ENCODE peak calls at places on chromosomes 6 and 20, in ten cellular contexts. R is heart left ventricle, Y is NB4, I is A549, Q is gastrocnemius medialis, F is prostate gland, W is right lobe of liver, U is stomach, E is body of pancreas, G is GM12878. M is an unnamed sample.
A peak's percentile ranks its signal among the peaks of the same experiment; 100 is the strongest.

GRCh38 chr20:47319517-47320252 is 36.8 kb downstream of the ZMYND8 start:
- DNase-seq in W (no peak), F (peak; percentile 95), U (peak; percentile 93), E (peak; percentile 85), Q (no peak), R (peak; percentile 35), I (no peak), Y (peak; percentile 44), G (no peak), M (peak; percentile 91)

GRCh38 chr6:56382416-56382940 is 135.1 kb upstream of the COL21A1 start:
- DNase-seq in G (no peak), Y (no peak), W (no peak), F (no peak), U (no peak), R (no peak), I (no peak), Q (no peak), E (no peak), M (no peak)

GRCh38 chr6:7785243-7785941 is 59.5 kb downstream of the BMP6 start:
- DNase-seq in Y (no peak), E (no peak), W (no peak), I (no peak), F (no peak), G (no peak), R (no peak), Q (no peak), U (no peak), M (no peak)

GRCh38 chr6:159691133-159691962 is 1.7 kb downstream of the SOD2 start:
- DNase-seq in R (no peak), G (peak; percentile 47), U (no peak), W (no peak), I (peak; percentile 84), F (peak; percentile 48), Q (no peak), Y (peak; percentile 87), E (peak; percentile 71), M (peak; percentile 61)

GRCh38 chr6:166862287-166862977 is 93.9 kb downstream of the RNASET2 start:
- DNase-seq in I (no peak), F (peak; percentile 21), R (peak; percentile 39), E (no peak), G (no peak), Q (no peak), U (peak; percentile 44), Y (no peak), W (no peak), M (no peak)

GRCh38 chr20:46631212-46631869 is 19.9 kb downstream of the SLC13A3 start:
- DNase-seq in F (no peak), Y (peak; percentile 97), U (peak; percentile 38), Q (no peak), G (no peak), W (no peak), I (peak; percentile 17), E (peak; percentile 61), R (no peak), M (peak; percentile 17)

GRCh38 chr20:41631826-41632225 is 13.6 kb upstream of the CHD6 start:
- DNase-seq in G (no peak), W (no peak), U (no peak), R (peak; percentile 83), Y (no peak), E (peak; percentile 41), I (no peak), F (no peak), Q (peak; percentile 69), M (no peak)

GRCh38 chr20:10978713-10979112 is 304.9 kb upstream of the JAG1 start:
- DNase-seq in I (no peak), G (no peak), E (no peak), Q (peak; percentile 87), W (no peak), F (no peak), U (no peak), Y (no peak), R (no peak), M (no peak)

GRCh38 chr6:19086480-19086879 is 699.3 kb downstream of the RNF144B start:
- DNase-seq in U (no peak), E (no peak), Q (no peak), I (no peak), W (no peak), F (no peak), G (no peak), R (no peak), Y (no peak), M (no peak)

GRCh38 chr20:6654490-6655247 is 112.8 kb upstream of the BMP2 start:
- DNase-seq in I (no peak), R (no peak), W (no peak), U (no peak), G (no peak), Q (no peak), E (no peak), Y (peak; percentile 43), F (peak; percentile 78), M (no peak)

GRCh38 chr20:6657111-6657510 is 110.4 kb upstream of the BMP2 start:
- DNase-seq in Q (no peak), W (peak; percentile 57), F (no peak), U (no peak), E (no peak), R (no peak), Y (no peak), I (no peak), G (no peak), M (no peak)

GRCh38 chr20:6646237-6646636 is 121.2 kb upstream of the BMP2 start:
- DNase-seq in Y (no peak), R (no peak), G (no peak), E (no peak), W (no peak), I (no peak), U (no peak), Q (no peak), F (no peak), M (no peak)

GRCh38 chr20:6651016-6651415 is 116.5 kb upstream of the BMP2 start:
- DNase-seq in Y (peak; percentile 79), Q (peak; percentile 77), I (no peak), E (peak; percentile 27), W (no peak), R (no peak), F (no peak), G (no peak), U (peak; percentile 30), M (peak; percentile 54)

DNA sequence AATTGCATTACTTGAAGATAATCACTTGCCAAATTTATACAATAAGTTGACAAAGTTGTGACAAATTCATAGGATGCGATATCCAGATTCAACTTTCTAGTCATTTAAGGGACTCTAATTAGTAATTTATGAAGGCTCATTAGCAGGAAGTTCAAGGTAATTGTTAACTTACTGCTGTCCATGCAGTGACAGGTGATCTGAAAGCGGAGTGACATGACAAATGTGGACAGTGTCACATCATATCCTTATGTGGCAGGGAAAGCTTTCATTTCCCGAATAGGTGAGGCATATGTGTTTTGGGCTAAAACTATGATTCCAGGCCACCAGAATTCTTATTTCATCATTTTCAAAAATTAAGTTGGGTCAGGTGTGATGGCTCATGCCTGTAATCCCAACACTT is 115.9 kb upstream of the BMP2 start:
- DNase-seq in F (no peak), U (no peak), E (no peak), Q (no peak), Y (no peak), I (no peak), G (no peak), W (no peak), R (no peak), M (no peak)
- TF ChIP-seq POLR2A in F (no peak), U (no peak), E (no peak), Q (no peak), Y (no peak), I (no peak), G (no peak), W (no peak), R (no peak), M (no peak)

GRCh38 chr20:22568872-22569344 is 15.5 kb downstream of the FOXA2 start:
- DNase-seq in Q (no peak), F (no peak), W (no peak), I (no peak), R (no peak), G (no peak), E (peak; percentile 38), U (peak; percentile 57), Y (no peak), M (no peak)
- H3K4me3 ChIP-seq in Q (no peak overlapping the region), F (no peak overlapping the region), W (no peak overlapping the region), I (no peak overlapping the region), R (no peak overlapping the region), G (no peak overlapping the region), E (peak overlapping the region; percentile 2), U (peak overlapping the region; percentile 40), Y (no peak overlapping the region), M (no peak overlapping the region)

GRCh38 chr6:109188115-109188411 is 92.8 kb downstream of the CEP57L1 start:
- DNase-seq in Q (no peak), W (no peak), I (no peak), G (no peak), F (no peak), Y (no peak), U (no peak), R (no peak), E (no peak), M (no peak)

GRCh38 chr6:109183109-109183508 is 87.8 kb downstream of the CEP57L1 start:
- DNase-seq in R (no peak), F (no peak), U (no peak), E (no peak), W (no peak), Q (no peak), Y (peak; percentile 57), G (no peak), I (peak; percentile 6), M (no peak)

GRCh38 chr6:109184638-109185037 is 89.3 kb downstream of the CEP57L1 start:
- DNase-seq in E (no peak), R (no peak), I (no peak), G (no peak), W (no peak), Q (no peak), U (no peak), F (no peak), Y (no peak), M (no peak)

GRCh38 chr6:109186012-109186411 is 90.7 kb downstream of the CEP57L1 start:
- DNase-seq in W (no peak), U (no peak), Y (no peak), E (no peak), R (no peak), I (no peak), G (no peak), Q (no peak), F (no peak), M (no peak)

DNA sequence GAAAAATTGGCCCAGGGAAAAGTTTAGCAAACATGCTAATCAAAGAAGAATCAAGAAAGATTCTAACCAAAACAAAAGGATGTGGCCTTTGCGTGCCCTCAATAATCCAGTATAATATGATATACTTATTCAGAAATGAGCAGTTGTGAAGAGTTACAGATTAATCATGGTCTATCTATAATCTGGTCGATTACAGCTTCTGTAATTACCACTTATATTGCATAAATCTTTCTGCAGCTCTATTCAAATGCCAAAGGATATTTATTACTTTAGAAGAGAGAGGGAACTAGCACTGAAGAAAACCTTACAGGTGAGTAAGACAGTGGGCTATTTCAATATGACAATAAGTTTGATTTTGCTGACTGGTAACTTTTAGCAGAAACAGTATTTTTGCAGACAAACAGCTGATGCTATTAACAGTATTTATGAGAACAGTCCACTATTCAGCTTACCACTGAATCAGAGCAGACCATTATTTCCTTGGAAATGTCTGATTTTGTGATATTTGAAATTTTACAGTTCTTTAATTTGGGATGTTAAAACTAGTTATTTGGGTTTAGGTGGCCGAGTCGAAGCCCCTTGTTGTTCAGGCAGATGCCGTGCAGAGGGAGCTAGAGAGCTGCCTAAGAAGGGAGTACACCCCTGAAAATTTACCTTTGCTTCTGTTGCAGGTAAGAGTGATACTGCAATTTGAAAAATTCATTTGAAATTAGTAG is 92.2 kb downstream of the CEP57L1 start:
- DNase-seq in G (no peak), F (peak; percentile 39), Q (peak; percentile 25), W (peak; percentile 62), Y (peak; percentile 60), E (peak; percentile 65), I (peak; percentile 43), R (peak; percentile 34), U (peak; percentile 69), M (peak; percentile 34)
- TF ChIP-seq CTCF in G (peak; percentile 90), F (peak; percentile 68), Q (peak; percentile 88), W (peak; percentile 95), Y (peak; percentile 97), E (peak; percentile 82), I (peak; percentile 77), R (peak; percentile 97), U (peak; percentile 90), M (peak; percentile 65)

GRCh38 chr20:23049201-23049932 is at the start of gene THBD:
- DNase-seq in Q (peak; percentile 88), G (no peak), U (peak; percentile 76), W (no peak), I (peak; percentile 94), E (peak; percentile 67), R (peak; percentile 87), F (peak; percentile 35), Y (peak; percentile 84), M (peak; percentile 96)
- TF ChIP-seq POLR2A in Q (peak; percentile 78), G (no peak), U (no peak), W (peak; percentile 73), I (peak; percentile 99), E (no peak), R (peak; percentile 82), F (peak; percentile 44), Y (no peak), M (no peak)

M was measured in lower leg skin.